ENCODE peak calls at places on chromosomes 2 and 18, in seven cellular contexts. N is stimulated activated CD8-positive, alpha-beta memory T cell treated with anti-CD3 and anti-CD28 coated beads, Interleukin-2, amount 100 ng/mL, for 1 hour; X is T-cell; R is WERI-Rb-1; T is RCC 7860; K is ovary; I is colonic mucosa. O is an unnamed sample.
A peak's percentile ranks its signal among the peaks of the same experiment; 100 is the strongest.

GRCh38 chr2:182142062-182142461 is 156.4 kb downstream of the PPP1R1C start:
- DNase-seq in N (no peak), X (no peak), R (no peak), T (no peak), K (no peak), I (no peak), O (no peak)

GRCh38 chr2:235850771-235851551 is 317.2 kb downstream of the GBX2 start:
- DNase-seq in N (no peak), X (no peak), R (no peak), T (no peak), K (no peak), I (no peak), O (no peak)

GRCh38 chr2:218405365-218406208 is 5.9 kb downstream of the CTDSP1 start:
- DNase-seq in N (no peak), X (no peak), R (peak; percentile 38), T (no peak), K (peak; percentile 62), I (peak; percentile 63), O (no peak)

GRCh38 chr18:10095356-10095755 is 181.5 kb downstream of the VAPA start:
- DNase-seq in N (no peak), X (no peak), R (no peak), T (no peak), K (no peak), I (no peak), O (no peak)

GRCh38 chr2:205751621-205752031 is 69.3 kb downstream of the NRP2 start:
- DNase-seq in N (no peak), X (no peak), R (no peak), T (peak; percentile 69), K (no peak), I (no peak), O (no peak)

GRCh38 chr2:27765621-27766286 is 5.8 kb upstream of the MRPL33 start:
- DNase-seq in N (no peak), X (peak; percentile 22), R (no peak), T (no peak), K (peak; percentile 65), I (peak; percentile 72), O (peak; percentile 27)

GRCh38 chr2:144546933-144547332 is 27.0 kb upstream of the ZEB2 start:
- DNase-seq in N (no peak), X (no peak), R (no peak), T (no peak), K (no peak), I (no peak), O (no peak)

GRCh38 chr18:9712130-9712577 is 4.1 kb downstream of the RAB31 start:
- DNase-seq in N (no peak), X (no peak), R (no peak), T (no peak), K (no peak), I (no peak), O (no peak)

GRCh38 chr2:226691265-226691664 is 108.4 kb downstream of the IRS1 start:
- DNase-seq in N (no peak), X (no peak), R (no peak), T (peak; percentile 67), K (no peak), I (no peak), O (no peak)

GRCh38 chr18:49368876-49369440 is 91.5 kb downstream of the DYM start:
- DNase-seq in N (no peak), X (no peak), R (no peak), T (no peak), K (no peak), I (no peak), O (no peak)

GRCh38 chr2:15517793-15518192 is 43.3 kb downstream of the NBAS start:
- DNase-seq in N (no peak), X (no peak), R (no peak), T (no peak), K (no peak), I (no peak), O (no peak)

GRCh38 chr2:109195193-109196045 is 66.4 kb downstream of the SH3RF3 start:
- DNase-seq in N (no peak), X (no peak), R (no peak), T (no peak), K (no peak), I (no peak), O (no peak)

GRCh38 chr18:51211552-51211951 is 14.1 kb upstream of the MEX3C start:
- DNase-seq in N (no peak), X (peak; percentile 29), R (no peak), T (peak; percentile 21), K (no peak), I (peak; percentile 21), O (no peak)

GRCh38 chr18:48355526-48356115 is 53.6 kb downstream of the ZBTB7C start:
- DNase-seq in N (no peak), X (no peak), R (no peak), T (no peak), K (no peak), I (no peak), O (no peak)

GRCh38 chr2:3670941-3671340 is 12.9 kb downstream of the ALLC start:
- DNase-seq in N (no peak), X (no peak), R (peak; percentile 4), T (no peak), K (no peak), I (peak; percentile 8), O (no peak)

GRCh38 chr2:237065062-237065360 is 20.7 kb upstream of the COPS8 start:
- DNase-seq in N (no peak), X (no peak), R (no peak), T (no peak), K (no peak), I (no peak), O (no peak)

GRCh38 chr2:237720962-237721361 is 77.6 kb upstream of the RBM44 start:
- DNase-seq in N (no peak), X (no peak), R (no peak), T (peak; percentile 71), K (no peak), I (no peak), O (no peak)

GRCh38 chr18:73778052-73778395 is 369.6 kb downstream of the FBXO15 start:
- DNase-seq in N (no peak), X (no peak), R (no peak), T (no peak), K (no peak), I (no peak), O (no peak)

GRCh38 chr2:204860249-204860648 is 315.0 kb downstream of the PARD3B start:
- DNase-seq in N (no peak), X (no peak), R (peak; percentile 56), T (no peak), K (no peak), I (no peak), O (no peak)

GRCh38 chr2:118047273-118047898 is 33.5 kb upstream of the CCDC93 start:
- DNase-seq in N (no peak), X (no peak), R (no peak), T (peak; percentile 20), K (no peak), I (no peak), O (no peak)

GRCh38 chr2:130393318-130393910 is 37.6 kb downstream of the PTPN18 start:
- DNase-seq in N (no peak), X (no peak), R (no peak), T (peak; percentile 34), K (no peak), I (no peak), O (no peak)

GRCh38 chr2:70691497-70691896 is 76.5 kb downstream of the ADD2 start:
- DNase-seq in N (no peak), X (no peak), R (peak; percentile 1), T (no peak), K (no peak), I (no peak), O (no peak)

GRCh38 chr18:44599409-44599808 is 81.3 kb upstream of the SETBP1 start:
- DNase-seq in N (no peak), X (no peak), R (no peak), T (no peak), K (no peak), I (no peak), O (no peak)

GRCh38 chr2:240410808-240411207 is 24.7 kb upstream of the GPC1 start:
- DNase-seq in N (no peak), X (no peak), R (no peak), T (no peak), K (peak; percentile 6), I (no peak), O (no peak)

GRCh38 chr18:62828091-62828640 is 112.8 kb downstream of the PHLPP1 start:
- DNase-seq in N (no peak), X (no peak), R (no peak), T (no peak), K (no peak), I (no peak), O (no peak)

GRCh38 chr2:155810411-155810810 is 522.1 kb downstream of the NR4A2 start:
- DNase-seq in N (no peak), X (no peak), R (no peak), T (no peak), K (no peak), I (no peak), O (no peak)

GRCh38 chr2:231614559-231615057 is 21.9 kb downstream of the TEX44 start:
- DNase-seq in N (no peak), X (no peak), R (no peak), T (no peak), K (peak; percentile 79), I (no peak), O (no peak)

GRCh38 chr2:85785027-85785822 is 31.4 kb downstream of the ATOH8 start:
- DNase-seq in N (no peak), X (no peak), R (peak; percentile 64), T (peak; percentile 64), K (peak; percentile 40), I (no peak), O (no peak)

GRCh38 chr2:100392715-100393114 is 24.8 kb downstream of the CHST10 start:
- DNase-seq in N (no peak), X (no peak), R (no peak), T (no peak), K (no peak), I (no peak), O (no peak)

GRCh38 chr2:42048318-42049251 is 764 bp downstream of the PKDCC start:
- DNase-seq in N (no peak), X (no peak), R (peak; percentile 35), T (no peak), K (peak; percentile 69), I (peak; percentile 52), O (no peak)

GRCh38 chr2:157349949-157350510 is 24.4 kb upstream of the ERMN start:
- DNase-seq in N (no peak), X (no peak), R (no peak), T (no peak), K (no peak), I (no peak), O (no peak)

GRCh38 chr2:86764661-86765307 is 25.9 kb downstream of the CD8A start:
- DNase-seq in N (no peak), X (no peak), R (peak; percentile 15), T (peak; percentile 18), K (no peak), I (no peak), O (no peak)

GRCh38 chr2:237085261-237086221 is at the start of gene COPS8:
- DNase-seq in N (peak; percentile 81), X (peak; percentile 89), R (peak; percentile 92), T (peak; percentile 80), K (peak; percentile 94), I (peak; percentile 96), O (peak; percentile 83)

GRCh38 chr2:194819367-194819766 is 837.7 kb upstream of the SLC39A10 start:
- DNase-seq in N (no peak), X (no peak), R (no peak), T (no peak), K (no peak), I (no peak), O (no peak)

GRCh38 chr2:36355157-36355889 is at the start of gene CRIM1:
- DNase-seq in N (no peak), X (peak; percentile 16), R (peak; percentile 88), T (peak; percentile 82), K (peak; percentile 91), I (peak; percentile 89), O (no peak)

GRCh38 chr18:40624959-40625358 is 1330.1 kb upstream of the PIK3C3 start:
- DNase-seq in N (no peak), X (no peak), R (no peak), T (no peak), K (no peak), I (no peak), O (no peak)

GRCh38 chr2:177874678-177875077 is 197.9 kb downstream of the PDE11A start:
- DNase-seq in N (no peak), X (no peak), R (no peak), T (no peak), K (no peak), I (no peak), O (no peak)

GRCh38 chr2:237574894-237575868 is 8.8 kb downstream of the PRLH start:
- DNase-seq in N (no peak), X (no peak), R (no peak), T (no peak), K (peak; percentile 48), I (peak; percentile 57), O (no peak)

O was measured in T follicular helper cell.